ENCODE peak calls at places on chromosomes 12 and 14, in seven cellular contexts. U, I, A, O, J, N and Y are unnamed samples.

GRCh38 chr14:68245146-68246073 is 425.8 kb downstream of the RAD51B start:
- DNase-seq in O (no peak), N (no peak), U (no peak), I (peak), A (no peak), J (peak), Y (no peak)

GRCh38 chr12:75722714-75723200 is 211.3 kb upstream of the KRR1 start:
- DNase-seq in U (no peak), A (no peak), O (no peak), J (peak), N (peak), I (peak), Y (no peak)

GRCh38 chr12:131733874-131734273 is 23.0 kb downstream of the SFSWAP start:
- DNase-seq in N (no peak), U (no peak), A (no peak), O (no peak), I (no peak), J (no peak), Y (no peak)

GRCh38 chr12:113875681-113876080 is 90.4 kb downstream of the RBM19 start:
- DNase-seq in O (no peak), N (no peak), A (no peak), U (no peak), I (peak), J (peak), Y (no peak)

GRCh38 chr14:105314287-105315185 is at the start of gene PACS2:
- DNase-seq in J (peak), U (peak), A (peak), O (peak), N (peak), I (peak), Y (peak)

GRCh38 chr12:42017036-42017435 is 127.6 kb downstream of the GXYLT1 start:
- DNase-seq in J (no peak), A (no peak), U (no peak), N (peak), I (no peak), O (no peak), Y (no peak)

GRCh38 chr12:62512901-62513300 is 46.3 kb downstream of the MON2 start:
- DNase-seq in O (no peak), A (no peak), N (no peak), U (no peak), I (no peak), J (no peak), Y (no peak)

GRCh38 chr12:76026643-76027063 is 4.9 kb downstream of the PHLDA1 start:
- DNase-seq in J (peak), A (no peak), O (no peak), N (no peak), I (no peak), U (no peak), Y (no peak)

GRCh38 chr12:57625261-57626032 is 7.6 kb downstream of the B4GALNT1 start:
- DNase-seq in A (no peak), I (no peak), N (no peak), O (no peak), U (no peak), J (no peak), Y (no peak)

GRCh38 chr12:133203344-133204263 is 22.3 kb downstream of the ZNF268 start:
- DNase-seq in N (peak), J (no peak), O (no peak), U (no peak), I (no peak), A (no peak), Y (no peak)

GRCh38 chr12:87119713-87120112 is 863.5 kb upstream of the MGAT4C start:
- DNase-seq in U (no peak), J (no peak), I (no peak), N (no peak), A (no peak), O (no peak), Y (no peak)

GRCh38 chr14:23361320-23361719 is 3.7 kb downstream of the EFS start:
- DNase-seq in J (peak), I (peak), U (no peak), A (no peak), N (no peak), O (no peak), Y (no peak)

GRCh38 chr14:68486809-68487208 is 306.1 kb downstream of the ZFP36L1 start:
- DNase-seq in A (no peak), N (no peak), O (no peak), I (no peak), U (no peak), J (no peak), Y (no peak)

GRCh38 chr14:80202888-80203562 is 8.3 kb downstream of the DIO2 start:
- DNase-seq in A (peak), J (no peak), I (no peak), N (peak), U (peak), O (peak), Y (peak)

GRCh38 chr14:76950043-76951020 is 78.2 kb downstream of the IRF2BPL start:
- DNase-seq in N (no peak), U (no peak), A (no peak), I (peak), J (peak), O (no peak), Y (no peak)

GRCh38 chr14:23326491-23327332 is 5.5 kb downstream of the PABPN1 start:
- DNase-seq in U (no peak), I (no peak), N (no peak), J (no peak), A (no peak), O (no peak), Y (no peak)

GRCh38 chr12:60257063-60257462 is 661.2 kb downstream of the SLC16A7 start:
- DNase-seq in N (no peak), U (peak), A (no peak), I (peak), O (no peak), J (peak), Y (no peak)

DNA sequence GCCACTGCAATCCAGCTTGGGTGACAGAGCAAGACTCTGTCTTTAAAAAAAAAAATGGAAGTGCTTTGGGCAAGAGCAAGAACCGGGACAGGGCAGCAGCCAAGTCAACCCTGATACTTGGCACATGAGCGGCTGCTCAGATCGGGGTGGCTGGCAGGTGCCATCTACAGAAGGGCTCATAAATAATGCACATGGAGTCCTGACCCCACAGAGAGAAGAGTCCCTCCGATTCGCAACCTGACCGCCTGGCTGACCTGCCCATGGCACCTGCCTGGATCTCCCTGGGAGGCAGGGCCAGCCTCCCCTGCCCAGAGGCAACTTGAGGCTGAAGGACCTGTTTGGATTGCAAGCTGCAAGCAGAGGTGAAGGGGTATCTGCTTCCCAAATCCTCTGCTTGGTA is 9.6 kb upstream of the TMEM120B start:
- DNase-seq in J (no peak), O (no peak), I (no peak), N (no peak), U (no peak), A (no peak), Y (no peak)
- TF ChIP-seq CTCF in J (no peak), O (no peak), I (no peak), N (no peak), U (no peak), A (no peak), Y (no peak)

DNA sequence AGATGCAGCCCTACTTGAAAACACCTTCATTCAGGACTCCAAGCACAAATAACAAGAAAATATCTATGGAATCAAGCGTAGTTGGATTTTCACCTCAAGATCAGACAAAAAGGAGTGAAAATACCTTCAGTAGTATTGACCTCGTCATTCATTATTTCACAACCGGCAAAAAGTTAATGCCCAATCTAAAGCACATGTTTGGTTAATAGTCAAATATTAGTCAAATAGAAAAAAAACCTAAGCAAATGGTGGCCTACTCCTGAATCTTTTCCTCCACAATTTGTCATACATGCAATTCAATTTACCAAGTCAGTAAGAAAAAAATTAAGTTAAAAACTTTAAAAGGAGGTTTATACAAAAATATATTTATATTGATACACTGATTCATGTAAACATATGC is 50.0 kb downstream of the SLC38A4 start:
- DNase-seq in U (no peak), N (no peak), A (no peak), I (no peak), O (no peak), J (no peak), Y (no peak)
- TF ChIP-seq CTCF in U (no peak), N (no peak), A (no peak), I (no peak), O (no peak), J (no peak), Y (no peak)

DNA sequence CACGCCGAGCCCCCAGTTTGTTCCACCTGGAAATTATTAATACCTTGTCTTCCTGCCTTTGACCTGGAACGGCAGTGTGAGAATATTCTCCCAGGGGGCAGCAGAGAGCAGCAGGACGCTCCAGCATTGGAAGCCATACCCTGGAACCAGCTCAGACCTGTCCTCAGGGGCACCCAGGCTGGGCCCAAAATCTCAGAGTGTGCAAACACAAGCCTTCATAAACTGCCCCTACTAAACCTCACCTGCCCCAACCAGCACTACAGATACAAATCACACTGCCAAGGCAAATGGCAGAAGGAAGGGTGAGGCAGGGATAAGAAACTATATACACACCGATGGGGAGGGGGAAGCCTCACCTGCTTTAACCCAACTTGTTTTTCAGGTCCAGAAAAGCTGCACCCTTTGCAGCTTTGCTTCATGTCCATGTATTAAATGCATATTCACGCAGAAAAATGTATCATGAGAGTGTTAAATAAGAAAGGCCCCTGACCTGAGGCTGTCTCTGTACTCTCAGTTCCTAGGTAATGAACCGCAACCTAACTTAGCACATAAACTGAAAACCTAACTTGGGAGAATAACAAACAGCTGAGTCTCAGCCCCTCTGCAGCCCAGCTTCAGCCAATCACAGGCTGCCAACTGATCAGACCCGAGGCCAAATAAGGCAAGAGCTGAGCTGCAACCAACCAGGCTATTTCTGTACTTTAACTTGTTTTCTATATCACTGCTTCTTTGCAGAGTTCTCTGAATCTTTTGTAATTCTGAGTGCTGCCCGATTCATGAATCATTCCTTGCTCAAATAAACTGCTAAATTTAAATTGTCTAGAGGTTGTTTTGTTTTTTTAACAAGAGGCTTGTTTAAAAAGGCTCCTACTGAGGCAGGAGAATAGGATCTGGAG is 130.1 kb downstream of the SPTSSA start:
- DNase-seq in U (peak), N (peak), O (peak), A (peak), J (peak), I (peak), Y (peak)
- TF ChIP-seq CTCF in U (peak), N (peak), O (peak), A (peak), J (peak), I (peak), Y (peak)

DNA sequence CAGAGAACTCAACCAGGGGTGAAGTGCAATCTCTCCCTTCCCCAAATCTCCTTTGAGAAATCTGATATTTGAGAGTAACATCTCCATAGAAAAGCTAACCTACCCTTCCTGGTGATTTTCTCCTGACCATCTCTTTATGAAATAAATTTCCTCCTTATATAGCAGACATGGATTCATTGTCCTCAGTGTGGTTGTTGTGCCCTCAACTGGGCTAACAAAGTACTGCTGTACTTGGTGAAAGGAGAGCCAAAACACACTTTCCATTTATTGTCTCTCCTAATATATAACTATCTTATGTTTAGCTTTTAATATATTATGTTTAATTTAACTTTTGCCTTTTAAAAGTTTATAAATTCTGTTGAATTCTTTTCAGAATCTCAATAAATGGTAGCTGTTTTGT is 65.1 kb upstream of the SLCO1B1 start:
- DNase-seq in O (no peak), I (no peak), A (peak), U (peak), N (no peak), J (peak), Y (no peak)
- TF ChIP-seq CTCF in O (peak), I (peak), A (no peak), U (peak), N (peak), J (peak), Y (peak)

GRCh38 chr14:96318836-96319235 is 44.3 kb downstream of the ATG2B start:
- DNase-seq in U (no peak), I (no peak), N (no peak), A (no peak), J (no peak), O (no peak), Y (no peak)
- TF ChIP-seq CTCF in U (no peak), I (no peak), N (no peak), A (no peak), J (no peak), O (no peak), Y (no peak)

GRCh38 chr12:88579941-88580871 is at the start of gene KITLG:
- DNase-seq in A (peak), U (peak), N (no peak), J (peak), O (peak), I (peak), Y (peak)
- TF ChIP-seq CTCF in A (no peak), U (no peak), N (no peak), J (peak), O (no peak), I (no peak), Y (no peak)

GRCh38 chr14:65961004-65961403 is 525.2 kb upstream of the CCDC196 start:
- DNase-seq in O (peak), U (peak), N (peak), A (peak), I (peak), J (peak), Y (peak)
- TF ChIP-seq CTCF in O (peak), U (peak), N (peak), A (peak), I (peak), J (peak), Y (peak)

DNA sequence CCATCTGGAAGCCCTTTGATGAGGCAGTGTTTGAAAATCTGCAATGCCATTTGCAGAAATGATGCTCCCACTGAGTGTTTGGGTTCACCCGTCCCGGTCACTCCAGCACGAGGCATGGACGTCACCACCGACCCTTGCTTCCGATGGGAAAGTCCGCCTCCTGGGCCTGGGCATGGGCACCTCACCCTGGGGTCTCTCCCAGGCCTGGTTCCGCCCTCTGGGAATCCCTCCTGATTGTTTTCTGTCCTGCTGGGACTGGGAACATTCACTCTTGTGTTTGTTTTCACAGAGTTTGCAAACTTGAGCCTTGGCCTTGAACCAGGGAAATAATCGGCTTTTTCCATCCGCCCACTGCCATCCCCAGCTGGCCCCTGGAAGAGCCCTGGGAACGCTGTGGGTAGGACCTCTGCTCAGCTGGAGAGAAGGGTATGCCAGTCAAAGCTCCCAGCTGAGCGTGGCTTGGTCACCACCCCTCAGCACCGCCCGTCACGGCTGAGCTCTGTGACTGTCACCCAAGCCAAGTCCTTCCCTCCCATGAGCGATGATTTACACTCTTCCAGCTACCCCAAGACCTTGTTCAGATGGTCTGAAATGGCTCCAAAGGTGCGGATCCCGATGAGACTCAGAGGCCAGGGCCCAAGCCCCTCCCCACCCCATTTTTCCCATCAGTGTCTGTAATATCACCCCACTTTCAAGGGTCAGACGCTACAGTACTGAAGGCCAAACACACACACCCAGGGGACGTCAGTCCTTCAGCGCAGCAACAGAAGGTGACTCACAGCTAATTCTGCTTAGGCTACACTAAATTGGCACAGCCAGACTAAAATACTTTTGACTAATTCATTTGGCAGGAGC is 34.1 kb upstream of the FZD10 start:
- DNase-seq in I (no peak), A (no peak), N (no peak), J (peak), U (no peak), O (no peak), Y (no peak)
- TF ChIP-seq CTCF in I (no peak), A (no peak), N (no peak), J (no peak), U (no peak), O (no peak), Y (no peak)

DNA sequence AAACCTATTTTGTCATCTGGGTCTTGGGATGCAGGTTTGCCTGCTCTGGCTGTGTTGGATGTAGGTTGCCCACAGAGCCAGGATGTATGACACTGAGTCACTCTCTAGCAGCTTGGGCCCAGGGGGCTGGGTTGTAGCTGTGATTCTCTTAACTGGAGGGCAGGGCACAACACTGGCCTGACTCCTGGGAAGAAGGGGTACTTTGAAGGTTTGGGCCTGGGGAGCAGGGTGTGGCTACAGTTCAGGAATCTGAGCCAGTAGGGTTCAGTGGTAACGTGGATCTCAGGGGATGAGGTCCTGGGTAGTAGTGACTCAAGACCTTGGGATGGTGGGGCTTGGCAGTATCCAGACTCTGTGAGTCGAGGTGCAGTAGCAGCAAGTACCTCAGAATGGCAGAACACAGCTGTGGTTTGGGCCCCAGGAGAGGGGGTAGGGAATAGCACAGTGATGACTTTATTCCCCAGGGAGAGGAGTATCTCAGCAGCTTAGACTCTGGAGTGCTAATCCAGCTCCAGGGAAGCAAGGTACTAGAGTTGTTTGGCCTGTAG is 25.7 kb downstream of the TBC1D15 start:
- DNase-seq in U (no peak), O (no peak), J (peak), N (no peak), A (no peak), I (peak), Y (no peak)
- TF ChIP-seq CTCF in U (no peak), O (no peak), J (no peak), N (no peak), A (no peak), I (no peak), Y (no peak)

DNA sequence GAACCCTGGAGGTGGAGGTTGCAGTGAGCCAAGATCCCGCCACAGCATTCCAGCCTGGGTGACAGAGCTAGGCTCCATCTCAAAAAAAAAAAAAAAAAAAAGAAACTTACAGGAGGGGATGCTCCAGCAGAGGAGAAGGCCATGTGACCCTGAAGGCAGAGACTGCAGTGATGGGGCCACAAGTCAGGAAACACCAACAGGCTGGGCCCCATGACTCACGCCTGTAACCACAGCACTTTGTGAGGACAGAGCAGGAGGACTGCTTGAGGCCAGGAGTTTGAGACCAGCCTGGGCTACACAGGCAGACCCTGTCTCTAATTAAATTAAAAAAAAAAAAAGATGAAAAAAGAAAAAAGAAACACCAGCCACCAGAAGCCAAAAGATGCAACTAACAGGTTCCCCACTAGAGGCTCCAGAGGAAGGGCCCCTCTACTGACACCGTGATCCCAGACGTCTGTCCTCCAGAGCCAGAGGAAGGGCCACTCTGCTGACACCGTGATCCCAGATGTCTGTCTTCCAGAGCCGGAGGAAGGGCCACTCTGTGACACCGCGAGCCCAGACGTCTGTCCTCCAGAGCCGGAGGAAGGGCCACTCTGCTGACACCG is 9.1 kb upstream of the GLT1D1 start:
- DNase-seq in N (no peak), O (no peak), A (peak), U (peak), I (no peak), J (no peak), Y (no peak)
- TF ChIP-seq CTCF in N (peak), O (no peak), A (no peak), U (peak), I (no peak), J (no peak), Y (peak)